ENCODE peak calls at places on chromosomes 6 and 20, in seven cellular contexts. T, W, N, A, R, U and B are unnamed samples.

GRCh38 chr6:33966536-33966935 is 162.7 kb upstream of the MLN start:
- DNase-seq in W (peak), R (no peak), A (no peak), N (no peak), U (no peak), T (no peak), B (no peak)

GRCh38 chr20:10602141-10602660 is 71.6 kb downstream of the JAG1 start:
- DNase-seq in N (no peak), W (no peak), R (no peak), A (no peak), T (no peak), U (no peak), B (no peak)

GRCh38 chr6:162942860-162943259 is 215.1 kb downstream of the PACRG start:
- DNase-seq in W (no peak), R (peak), T (peak), U (peak), N (peak), A (peak), B (no peak)

GRCh38 chr6:5610640-5611039 is 349.3 kb downstream of the FARS2 start:
- DNase-seq in R (no peak), W (no peak), A (no peak), U (no peak), N (no peak), T (no peak), B (no peak)

GRCh38 chr6:68834561-68834960 is 199.5 kb downstream of the ADGRB3 start:
- DNase-seq in T (no peak), R (no peak), U (peak), N (peak), W (no peak), A (peak), B (no peak)

GRCh38 chr20:59817406-59817805 is 116.0 kb downstream of the SYCP2 start:
- DNase-seq in R (no peak), W (peak), T (no peak), U (no peak), N (no peak), A (no peak), B (peak)

GRCh38 chr20:63345328-63346100 is 15.6 kb downstream of the CHRNA4 start:
- DNase-seq in A (no peak), N (no peak), U (no peak), T (no peak), W (no peak), R (no peak), B (no peak)

GRCh38 chr6:33589723-33590530 is 9.9 kb upstream of the BAK1 start:
- DNase-seq in W (peak), U (peak), T (peak), R (peak), A (peak), N (peak), B (no peak)

GRCh38 chr20:43244647-43245046 is 54.9 kb upstream of the PTPRT start:
- DNase-seq in W (no peak), A (no peak), U (no peak), T (no peak), R (no peak), N (no peak), B (no peak)

GRCh38 chr6:82690283-82690682 is 326.7 kb downstream of the TPBG start:
- DNase-seq in R (no peak), U (no peak), N (no peak), A (no peak), W (no peak), T (no peak), B (no peak)

GRCh38 chr6:9116026-9116425 is 680.7 kb upstream of the SLC35B3 start:
- DNase-seq in N (no peak), U (peak), W (no peak), R (peak), T (no peak), A (peak), B (no peak)

GRCh38 chr6:109222848-109223247 is 127.5 kb downstream of the CEP57L1 start:
- DNase-seq in W (no peak), T (no peak), A (no peak), R (no peak), U (no peak), N (no peak), B (no peak)

GRCh38 chr20:52493177-52493711 is 301.7 kb upstream of the ZFP64 start:
- DNase-seq in N (no peak), U (peak), W (no peak), A (no peak), T (peak), R (no peak), B (no peak)

GRCh38 chr6:57017069-57017468 is 29.4 kb upstream of the KIAA1586 start:
- DNase-seq in U (no peak), N (no peak), R (no peak), T (no peak), A (no peak), W (no peak), B (no peak)

GRCh38 chr6:62891065-62891647 is 320.1 kb upstream of the FKBP1C start:
- DNase-seq in N (no peak), A (no peak), W (no peak), R (no peak), T (peak), U (no peak), B (no peak)
- TF ChIP-seq CTCF in N (no peak), A (peak), W (peak), R (peak), T (peak), U (no peak), B (peak)

GRCh38 chr6:147664092-147664491 is 155.6 kb downstream of the SAMD5 start:
- DNase-seq in R (no peak), W (no peak), N (no peak), T (no peak), U (no peak), A (no peak), B (no peak)
- TF ChIP-seq CTCF in R (no peak), W (no peak), N (no peak), T (no peak), U (no peak), A (no peak), B (no peak)

GRCh38 chr6:18823782-18824386 is 436.7 kb downstream of the RNF144B start:
- DNase-seq in U (peak), T (peak), N (peak), A (peak), W (peak), R (peak), B (no peak)
- TF ChIP-seq CTCF in U (peak), T (peak), N (peak), A (peak), W (peak), R (peak), B (peak)

GRCh38 chr6:1525364-1526038 is 84.2 kb upstream of the FOXC1 start:
- DNase-seq in W (no peak), U (no peak), N (no peak), R (no peak), T (no peak), A (peak), B (no peak)

GRCh38 chr6:1527098-1527497 is 82.6 kb upstream of the FOXC1 start:
- DNase-seq in U (peak), R (no peak), A (peak), T (peak), N (peak), W (peak), B (no peak)

GRCh38 chr6:1522779-1523178 is 86.9 kb upstream of the FOXC1 start:
- DNase-seq in U (no peak), N (no peak), A (no peak), R (no peak), W (no peak), T (no peak), B (no peak)

GRCh38 chr6:1526689-1527088 is 83.0 kb upstream of the FOXC1 start:
- DNase-seq in W (no peak), R (no peak), A (peak), T (no peak), N (no peak), U (no peak), B (no peak)

DNA sequence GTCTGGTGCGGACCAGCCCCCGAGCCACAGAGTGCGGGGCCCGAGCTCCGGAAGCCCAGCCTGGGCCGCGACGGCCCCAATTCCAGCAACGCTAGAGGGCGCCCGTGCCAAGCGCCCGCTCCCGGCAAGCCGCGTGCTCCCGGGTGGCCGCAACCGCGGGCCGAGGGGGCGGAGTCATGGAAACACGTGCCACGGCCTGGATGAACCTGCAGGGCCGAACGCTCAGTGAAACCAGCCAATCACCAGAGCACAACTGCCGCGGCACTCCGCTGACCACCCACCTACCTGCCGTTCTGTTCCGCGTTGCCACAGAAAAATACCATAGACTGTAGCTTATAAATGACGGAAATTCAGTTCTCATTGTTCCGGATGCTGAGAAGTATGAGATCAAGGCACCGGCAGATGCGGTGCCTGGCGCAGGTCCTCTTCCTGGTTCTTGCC is 85.7 kb upstream of the FOXC1 start:
- DNase-seq in N (peak), U (peak), R (no peak), W (peak), T (peak), A (peak), B (peak)
- TF ChIP-seq CTCF in N (peak), U (peak), R (peak), W (peak), T (peak), A (peak), B (peak)

GRCh38 chr6:167972193-167972592 is 25.3 kb upstream of the KIF25 start:
- DNase-seq in A (no peak), N (no peak), U (no peak), W (no peak), R (no peak), T (no peak), B (no peak)

GRCh38 chr6:167966540-167966905 is 30.9 kb upstream of the KIF25 start:
- DNase-seq in R (no peak), T (no peak), A (no peak), W (no peak), U (no peak), N (no peak), B (no peak)

GRCh38 chr6:167965602-167966539 is 31.6 kb upstream of the KIF25 start:
- DNase-seq in T (no peak), N (no peak), U (no peak), A (no peak), R (no peak), W (no peak), B (no peak)

GRCh38 chr6:167970236-167970635 is 27.2 kb upstream of the KIF25 start:
- DNase-seq in A (no peak), W (no peak), U (peak), N (no peak), R (no peak), T (no peak), B (no peak)

DNA sequence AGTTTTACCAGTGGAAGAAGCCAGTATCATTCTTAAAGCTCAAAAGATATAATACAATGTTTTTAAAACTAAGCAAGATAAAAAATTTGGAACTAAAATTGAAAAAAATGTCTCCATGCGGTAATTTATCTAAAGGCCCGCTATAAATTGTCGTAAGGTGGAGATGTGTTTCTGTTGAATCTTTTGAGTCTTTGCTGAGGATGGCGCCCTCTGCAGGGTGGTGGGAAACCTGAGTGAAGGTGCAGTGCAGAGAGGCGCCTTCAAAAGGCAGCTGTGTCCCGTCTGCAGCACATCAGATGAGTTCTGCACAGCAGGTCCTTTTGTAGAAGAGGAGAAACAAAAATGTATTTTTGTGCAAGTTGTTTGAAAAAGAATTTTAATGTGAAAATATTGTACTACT is 29.4 kb upstream of the KIF25 start:
- DNase-seq in N (no peak), R (no peak), T (peak), W (peak), A (no peak), U (no peak), B (no peak)
- TF ChIP-seq CTCF in N (peak), R (peak), T (peak), W (peak), A (peak), U (peak), B (peak)

GRCh38 chr6:52285174-52286068 is 879 bp upstream of the MCM3 start:
- DNase-seq in U (no peak), A (peak), T (peak), N (no peak), R (peak), W (no peak), B (no peak)
- TF ChIP-seq CTCF in U (no peak), A (no peak), T (peak), N (peak), R (peak), W (no peak), B (peak)